ENCODE peak calls at places on chromosomes 1 and 21, in four cellular contexts. B is heart left ventricle, M is tibial artery, P is GM06990. T is an unnamed sample.
A peak's percentile ranks its signal among the peaks of the same experiment; 100 is the strongest.

GRCh38 chr1:67610450-67610849 is 74.6 kb upstream of the GADD45A start:
- DNase-seq in M (no peak), B (no peak), P (no peak), T (no peak)

GRCh38 chr1:158246650-158247049 is 7.6 kb upstream of the CD1A start:
- DNase-seq in P (no peak), B (no peak), M (no peak), T (peak; percentile 18)

GRCh38 chr1:167795810-167796740 is 74.3 kb downstream of the MPZL1 start:
- DNase-seq in B (peak; percentile 58), M (no peak), P (no peak), T (no peak)

GRCh38 chr1:231571904-231572303 is 43.4 kb downstream of the TSNAX start:
- DNase-seq in M (no peak), B (peak; percentile 37), P (no peak), T (no peak)

GRCh38 chr1:171061425-171062143 is 29.1 kb upstream of the FMO3 start:
- DNase-seq in P (no peak), M (no peak), B (no peak), T (no peak)

GRCh38 chr1:100517517-100517916 is 20.4 kb upstream of the GPR88 start:
- DNase-seq in B (no peak), M (no peak), P (no peak), T (no peak)

GRCh38 chr1:234486858-234487830 is 8.2 kb upstream of the TARBP1 start:
- DNase-seq in M (no peak), B (peak; percentile 45), P (no peak), T (no peak)

GRCh38 chr1:62599044-62599443 is 1.7 kb downstream of the ANGPTL3 start:
- DNase-seq in B (no peak), M (no peak), P (no peak), T (no peak)

GRCh38 chr1:21956720-21957552 is 19.8 kb upstream of the HSPG2 start:
- DNase-seq in P (no peak), B (peak; percentile 65), M (peak; percentile 56), T (no peak)

GRCh38 chr21:24895885-24896734 is 711.2 kb downstream of the MRPL39 start:
- DNase-seq in M (no peak), B (no peak), P (peak; percentile 13), T (no peak)

GRCh38 chr1:157390646-157391045 is 161.7 kb downstream of the FCRL5 start:
- DNase-seq in M (no peak), P (no peak), B (no peak), T (no peak)

GRCh38 chr1:81706650-81707435 is 93.9 kb upstream of the ADGRL2 start:
- DNase-seq in P (no peak), B (no peak), M (no peak), T (no peak)

GRCh38 chr1:18340158-18340764 is 140.5 kb upstream of the KLHDC7A start:
- DNase-seq in M (no peak), P (no peak), B (no peak), T (peak; percentile 10)

GRCh38 chr1:61337981-61338848 is 255.9 kb downstream of the NFIA start:
- DNase-seq in P (no peak), B (peak; percentile 62), M (peak; percentile 81), T (no peak)

GRCh38 chr1:36350659-36351171 is 27.3 kb upstream of the EVA1B start:
- DNase-seq in M (peak; percentile 50), B (no peak), P (no peak), T (no peak)

GRCh38 chr1:157230500-157230899 is 92.3 kb upstream of the ETV3 start:
- DNase-seq in M (no peak), B (no peak), P (no peak), T (no peak)

GRCh38 chr1:16014509-16015482 is 3.0 kb downstream of the HSPB7 start:
- DNase-seq in B (peak; percentile 71), M (peak; percentile 71), P (peak; percentile 40), T (no peak)

GRCh38 chr1:16017076-16017460 is 775 bp downstream of the HSPB7 start:
- DNase-seq in M (no peak), P (no peak), B (no peak), T (no peak)

GRCh38 chr1:16013908-16014258 is 4.0 kb downstream of the HSPB7 start:
- DNase-seq in B (no peak), M (no peak), P (no peak), T (no peak)

GRCh38 chr1:16015960-16016901 is 1.6 kb downstream of the HSPB7 start:
- DNase-seq in P (no peak), B (peak; percentile 45), M (peak; percentile 74), T (no peak)

GRCh38 chr1:16015491-16015890 is 2.4 kb downstream of the HSPB7 start:
- DNase-seq in B (no peak), M (no peak), P (no peak), T (no peak)
- H3K4me3 ChIP-seq in B (peak overlapping the region; percentile 58), M (peak overlapping the region; percentile 60), P (no peak overlapping the region), T (no peak overlapping the region)

GRCh38 chr1:11648732-11649158 is 5.5 kb downstream of the FBXO2 start:
- DNase-seq in B (no peak), M (no peak), P (no peak), T (no peak)
- TF ChIP-seq CTCF in B (no peak), M (no peak), P (no peak), T (no peak)

DNA sequence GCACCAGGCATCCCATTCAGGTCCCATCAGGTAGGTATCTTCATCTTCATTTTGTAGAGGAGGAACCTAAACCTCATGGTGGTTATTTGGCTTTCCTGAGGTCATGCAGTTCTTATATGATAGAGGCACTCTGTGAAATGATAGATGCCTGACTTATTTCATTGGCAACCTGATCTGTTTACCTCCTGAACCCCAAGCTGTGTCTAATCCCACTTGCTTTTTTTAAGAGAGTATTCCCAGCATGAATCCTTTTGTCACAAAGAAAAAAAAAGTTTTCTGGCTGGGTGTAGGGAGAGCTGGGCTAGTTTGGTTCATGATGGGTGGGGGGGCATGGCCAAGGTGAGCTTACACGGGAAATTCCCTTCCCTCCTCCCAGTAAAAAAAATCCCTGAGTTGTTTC is 154.2 kb downstream of the TENT5C start:
- DNase-seq in B (no peak), M (no peak), P (no peak), T (no peak)
- H3K4me3 ChIP-seq in B (no peak overlapping the region), M (no peak overlapping the region), P (no peak overlapping the region), T (no peak overlapping the region)

DNA sequence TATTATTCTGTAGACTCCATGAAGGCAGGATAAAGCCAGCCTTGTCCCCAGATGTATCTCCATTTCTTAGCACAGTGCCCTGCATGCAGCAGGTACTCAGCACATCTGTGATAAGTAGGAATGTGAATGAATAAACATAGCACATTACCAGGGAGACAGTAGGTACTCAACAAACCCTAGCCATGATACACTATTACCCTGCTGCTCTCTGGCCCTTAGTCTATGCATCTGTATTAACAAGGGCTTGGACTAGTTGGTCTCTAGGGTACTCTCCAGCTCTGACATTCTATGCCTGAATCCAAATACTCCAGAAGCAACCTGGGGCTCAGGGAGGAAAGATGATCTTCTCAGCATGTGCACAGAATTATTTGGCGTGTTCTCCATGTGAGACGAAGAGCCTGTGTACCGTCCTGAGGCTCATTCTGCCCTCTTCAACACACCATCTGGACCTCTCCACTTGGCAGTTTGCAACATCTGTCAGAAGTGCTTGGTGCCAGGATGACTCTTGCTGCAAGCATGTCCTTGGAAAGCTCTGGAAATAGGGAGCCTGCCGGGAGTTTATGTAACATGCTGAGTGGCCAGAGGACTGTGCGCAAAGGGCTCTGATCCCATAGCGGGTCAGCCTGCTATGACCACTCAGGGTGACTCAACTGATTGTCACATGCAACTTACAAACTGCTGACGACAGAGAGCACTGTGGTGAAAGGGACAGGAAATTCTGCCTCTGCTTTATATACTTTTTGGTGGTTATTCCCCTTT is 228.2 kb upstream of the USP24 start:
- DNase-seq in M (peak; percentile 97), B (peak; percentile 69), P (no peak), T (no peak)
- TF ChIP-seq CTCF in M (peak; percentile 20), B (no peak), P (no peak), T (no peak)

GRCh38 chr1:202162418-202163280 is 2.2 kb upstream of the PTPN7 start:
- DNase-seq in P (no peak), M (no peak), B (no peak), T (no peak)

GRCh38 chr1:202165942-202166843 is 5.8 kb upstream of the PTPN7 start:
- DNase-seq in M (no peak), P (no peak), B (no peak), T (no peak)

GRCh38 chr1:202163281-202164270 is 3.2 kb upstream of the PTPN7 start:
- DNase-seq in B (no peak), M (no peak), P (no peak), T (no peak)

GRCh38 chr1:202164271-202165037 is 4.1 kb upstream of the PTPN7 start:
- DNase-seq in P (peak; percentile 64), B (no peak), M (no peak), T (no peak)

DNA sequence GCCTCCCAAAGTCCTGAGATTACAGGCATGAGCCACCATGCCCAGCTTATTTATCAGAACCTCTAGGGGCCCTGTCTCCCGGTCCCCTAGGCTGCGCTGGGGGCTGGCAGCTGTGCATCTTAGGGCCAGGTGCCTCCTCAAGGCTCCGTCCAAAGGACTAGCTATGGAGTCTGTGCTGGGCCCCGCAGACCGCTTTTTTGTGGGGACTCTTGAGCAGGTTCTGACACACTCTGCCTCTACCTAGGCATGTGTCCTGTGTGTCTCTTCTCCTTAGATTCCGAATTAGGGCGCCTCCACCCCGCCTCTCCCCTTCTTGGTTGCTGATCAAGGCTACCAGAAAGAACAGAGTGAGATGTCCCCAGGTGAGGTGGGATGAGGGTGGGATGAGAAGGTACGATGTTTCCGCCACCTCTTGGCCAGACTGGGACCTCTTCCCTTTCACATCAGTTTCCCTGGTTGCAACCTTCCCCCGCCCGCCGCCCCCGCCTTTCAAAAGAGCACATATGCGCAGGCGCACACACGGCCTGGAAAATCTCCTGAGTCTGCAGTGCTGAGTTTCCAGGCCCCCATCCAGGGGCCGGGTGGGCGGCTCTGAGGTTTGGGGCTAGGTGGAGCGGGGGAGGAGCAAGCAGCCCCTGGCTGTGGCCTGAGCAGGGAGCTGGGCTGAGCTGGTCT is 5.0 kb upstream of the PTPN7 start:
- DNase-seq in P (no peak), B (no peak), M (no peak), T (no peak)
- H3K4me3 ChIP-seq in P (no peak overlapping the region), B (peak overlapping the region; percentile 12), M (no peak overlapping the region), T (no peak overlapping the region)

GRCh38 chr1:44103270-44104131 is 15.1 kb upstream of the KLF17 start:
- DNase-seq in B (no peak), M (no peak), P (no peak), T (no peak)
- TF ChIP-seq CTCF in B (peak; percentile 7), M (no peak), P (peak; percentile 14), T (peak; percentile 25)

DNA sequence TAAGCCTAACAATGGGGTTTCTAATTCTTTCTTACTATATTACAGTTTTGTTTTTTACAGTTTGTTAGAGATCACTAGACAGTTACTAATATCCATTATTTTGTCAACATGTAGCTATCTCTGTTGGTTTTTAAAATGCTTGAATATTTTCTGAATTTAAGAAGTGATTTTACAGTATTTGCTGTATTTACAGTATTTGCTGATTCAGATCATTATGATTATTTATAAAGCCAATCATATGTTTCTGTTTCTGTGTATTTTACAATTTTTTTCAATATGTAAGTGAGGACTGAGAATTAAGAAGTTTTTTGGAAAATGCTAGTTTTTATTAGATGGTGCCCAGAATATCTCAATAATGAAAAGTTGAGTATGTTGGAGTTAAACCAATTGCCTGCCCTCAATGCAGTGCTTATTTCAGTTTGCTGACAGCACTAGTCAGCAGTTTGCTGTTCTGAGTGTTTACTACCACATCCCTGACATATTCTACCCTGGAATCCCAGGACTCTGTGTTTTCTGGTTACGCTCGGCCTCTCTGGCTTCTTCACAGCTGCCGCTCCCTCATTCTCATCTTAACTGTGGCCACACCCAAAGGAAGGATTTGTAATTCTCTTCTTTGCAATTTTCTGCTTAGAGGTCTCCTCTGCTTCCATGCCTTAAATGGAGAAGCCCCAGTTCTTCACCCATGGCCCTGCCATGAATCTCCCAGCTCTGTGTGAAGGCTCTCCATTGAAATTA is 68.0 kb upstream of the BACH1 start:
- DNase-seq in B (no peak), M (no peak), P (no peak), T (no peak)
- H3K4me3 ChIP-seq in B (no peak overlapping the region), M (no peak overlapping the region), P (no peak overlapping the region), T (no peak overlapping the region)